ENCODE peak calls at places on chromosome 13, in six cellular contexts. P is fibroblast of lung; M is heart right ventricle; R is naive thymus-derived CD4-positive, alpha-beta T cell; H is tibial artery; A is transverse colon. T is an unnamed sample.

GRCh38 chr13:52118595-52118994 is 10.3 kb downstream of the NEK5 start:
- DNase-seq in P (no peak), A (no peak), R (no peak), M (no peak), H (no peak), T (no peak)

GRCh38 chr13:50129923-50130685 is 114.9 kb downstream of the KCNRG start:
- DNase-seq in A (peak; percentile 48), R (peak; percentile 38), M (peak; percentile 48), H (peak; percentile 85), P (peak; percentile 35), T (no peak)

GRCh38 chr13:32627793-32628192 is 41.5 kb downstream of the PDS5B start:
- DNase-seq in A (no peak), R (no peak), P (no peak), H (no peak), M (no peak), T (no peak)

GRCh38 chr13:79898996-79899395 is 418.0 kb downstream of the NDFIP2 start:
- DNase-seq in P (peak; percentile 14), M (no peak), R (no peak), A (no peak), H (no peak), T (no peak)

GRCh38 chr13:90591927-90592268 is 755.6 kb upstream of the MIR17HG start:
- DNase-seq in R (no peak), H (no peak), M (no peak), A (no peak), P (no peak), T (no peak)

GRCh38 chr13:85040176-85040660 is 759.0 kb downstream of the SLITRK6 start:
- DNase-seq in R (no peak), P (no peak), M (no peak), A (no peak), H (no peak), T (no peak)

GRCh38 chr13:20703785-20704458 is 423 bp downstream of the IL17D start:
- DNase-seq in H (peak; percentile 81), A (peak; percentile 87), P (peak; percentile 77), R (peak; percentile 82), M (peak; percentile 76), T (no peak)

GRCh38 chr13:76758738-76759137 is 127.5 kb downstream of the KCTD12 start:
- DNase-seq in M (no peak), P (no peak), R (no peak), A (no peak), H (no peak), T (no peak)

GRCh38 chr13:93559718-93560117 is 333.1 kb downstream of the GPC6 start:
- DNase-seq in H (no peak), R (no peak), P (peak; percentile 91), M (no peak), A (no peak), T (no peak)

GRCh38 chr13:76016799-76017198 is 380.7 kb downstream of the LMO7 start:
- DNase-seq in H (no peak), A (peak; percentile 8), P (peak; percentile 14), R (peak; percentile 21), M (no peak), T (no peak)

GRCh38 chr13:65090191-65090590 is 2139.9 kb downstream of the PCDH9 start:
- DNase-seq in R (no peak), P (peak; percentile 28), M (no peak), A (no peak), H (no peak), T (no peak)

GRCh38 chr13:27038323-27038722 is 133.3 kb downstream of the USP12 start:
- DNase-seq in M (no peak), R (no peak), A (no peak), P (peak; percentile 93), H (no peak), T (no peak)

GRCh38 chr13:66405908-66406802 is 824.0 kb downstream of the PCDH9 start:
- DNase-seq in M (no peak), R (no peak), A (no peak), H (no peak), P (peak; percentile 93), T (no peak)

GRCh38 chr13:104487006-104487405 is 1420.8 kb upstream of the SLC10A2 start:
- DNase-seq in R (no peak), P (peak; percentile 75), A (no peak), H (no peak), M (no peak), T (no peak)

GRCh38 chr13:95083758-95084157 is 217.5 kb downstream of the ABCC4 start:
- DNase-seq in P (peak; percentile 83), R (no peak), M (no peak), H (no peak), A (no peak), T (no peak)

GRCh38 chr13:37878921-37879320 is 9.3 kb upstream of the TRPC4 start:
- DNase-seq in M (no peak), A (no peak), H (no peak), R (no peak), P (no peak), T (no peak)

GRCh38 chr13:98856983-98857382 is 104.5 kb upstream of the SLC15A1 start:
- DNase-seq in H (no peak), R (no peak), P (no peak), M (no peak), A (peak; percentile 62), T (no peak)

DNA sequence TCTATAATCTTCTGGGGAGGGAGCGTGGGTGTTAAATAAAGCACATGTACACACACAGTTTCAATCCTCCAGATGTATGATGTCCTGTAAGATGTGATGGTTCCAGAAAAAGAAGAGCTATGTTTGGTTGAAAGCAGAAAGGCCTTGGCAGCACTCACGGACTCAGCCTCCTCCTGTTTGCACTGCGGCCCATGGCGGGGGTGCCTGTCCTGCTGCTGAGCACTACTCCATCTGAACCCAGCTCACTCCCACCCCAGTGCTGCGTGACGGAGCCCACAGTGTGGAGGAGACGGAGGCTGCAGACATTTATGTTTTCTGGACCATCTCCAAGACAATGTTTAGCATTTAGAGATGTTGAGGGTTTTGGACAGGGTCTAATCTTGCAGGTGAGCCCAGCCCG is 343.6 kb downstream of the TEX29 start:
- DNase-seq in R (no peak), P (no peak), M (no peak), H (no peak), A (no peak), T (no peak)
- H3K27me3 ChIP-seq in R (no peaks in the 10 kb centered on the region), P (no peaks in the 10 kb centered on the region), M (peaks cover 26% of the 10 kb centered on the region), H (no peaks in the 10 kb centered on the region), A (no peaks in the 10 kb centered on the region), T (no peaks in the 10 kb centered on the region)

GRCh38 chr13:48491423-48492122 is 41.3 kb downstream of the RCBTB2 start:
- DNase-seq in R (peak; percentile 18), P (no peak), M (no peak), H (no peak), A (no peak), T (no peak)
- H3K27ac ChIP-seq in R (peak overlapping the region; percentile 74), P (peak overlapping the region; percentile 73), M (peak overlapping the region; percentile 73), H (no peak overlapping the region), A (peak overlapping the region; percentile 70), T (peak overlapping the region; percentile 70)

DNA sequence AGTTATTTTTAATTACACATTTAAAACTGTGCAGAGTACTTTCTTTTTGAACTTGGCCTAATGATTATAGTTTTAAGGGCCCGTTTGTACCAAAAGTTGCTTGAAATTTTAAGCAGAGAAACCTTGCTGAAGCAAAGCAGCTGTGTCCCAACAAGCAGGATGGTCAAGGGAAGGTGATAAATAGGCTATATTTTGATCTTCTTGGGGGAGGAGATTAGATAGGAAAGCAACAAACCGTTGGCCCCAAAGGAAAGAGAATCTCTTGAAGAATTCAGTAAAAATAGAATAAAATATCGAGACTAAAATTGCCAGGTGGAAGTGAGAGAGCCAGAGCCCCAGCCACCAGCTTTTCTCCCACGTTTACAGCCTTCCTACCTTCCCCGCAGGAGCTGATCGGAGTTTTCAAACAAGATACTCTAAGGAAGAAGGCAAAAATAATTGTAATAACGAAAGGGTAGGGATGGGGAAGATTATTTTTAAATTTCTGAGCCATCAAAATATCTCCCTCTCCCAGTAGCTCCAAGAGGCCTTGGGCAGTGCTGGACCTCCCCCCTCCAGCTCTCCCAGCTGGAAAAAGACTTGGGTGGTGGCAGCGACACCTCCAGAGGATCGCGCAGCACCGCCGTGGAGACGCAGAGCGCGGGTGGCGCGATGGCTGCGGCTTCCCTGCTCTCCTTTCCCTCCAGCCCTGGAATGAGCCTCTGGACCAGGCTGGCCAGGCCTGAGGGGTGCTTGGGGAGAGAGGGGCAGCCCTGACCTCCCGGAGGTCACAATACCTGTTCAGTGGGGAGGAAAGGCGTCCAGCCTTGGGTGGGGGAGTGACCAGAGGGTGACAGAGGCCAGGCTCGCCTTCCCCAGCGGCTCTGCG is 5.8 kb downstream of the ZIC2 start:
- DNase-seq in P (no peak), M (no peak), H (no peak), R (no peak), A (no peak), T (no peak)
- H3K4me1 ChIP-seq in P (no peaks in the 10 kb centered on the region), M (no peaks in the 10 kb centered on the region), H (peaks cover 38% of the 10 kb centered on the region), R (peaks cover 6% of the 10 kb centered on the region), A (peaks cover 14% of the 10 kb centered on the region), T (no peaks in the 10 kb centered on the region)

GRCh38 chr13:83881917-83882625 is at the start of gene SLITRK1:
- DNase-seq in R (no peak), A (no peak), H (peak; percentile 59), P (peak; percentile 74), M (peak; percentile 35), T (no peak)
- H3K27me3 ChIP-seq in R (no peaks in the 10 kb centered on the region), A (peaks cover 47% of the 10 kb centered on the region), H (no peaks in the 10 kb centered on the region), P (no peaks in the 10 kb centered on the region), M (peaks cover 66% of the 10 kb centered on the region), T (no peaks in the 10 kb centered on the region)

DNA sequence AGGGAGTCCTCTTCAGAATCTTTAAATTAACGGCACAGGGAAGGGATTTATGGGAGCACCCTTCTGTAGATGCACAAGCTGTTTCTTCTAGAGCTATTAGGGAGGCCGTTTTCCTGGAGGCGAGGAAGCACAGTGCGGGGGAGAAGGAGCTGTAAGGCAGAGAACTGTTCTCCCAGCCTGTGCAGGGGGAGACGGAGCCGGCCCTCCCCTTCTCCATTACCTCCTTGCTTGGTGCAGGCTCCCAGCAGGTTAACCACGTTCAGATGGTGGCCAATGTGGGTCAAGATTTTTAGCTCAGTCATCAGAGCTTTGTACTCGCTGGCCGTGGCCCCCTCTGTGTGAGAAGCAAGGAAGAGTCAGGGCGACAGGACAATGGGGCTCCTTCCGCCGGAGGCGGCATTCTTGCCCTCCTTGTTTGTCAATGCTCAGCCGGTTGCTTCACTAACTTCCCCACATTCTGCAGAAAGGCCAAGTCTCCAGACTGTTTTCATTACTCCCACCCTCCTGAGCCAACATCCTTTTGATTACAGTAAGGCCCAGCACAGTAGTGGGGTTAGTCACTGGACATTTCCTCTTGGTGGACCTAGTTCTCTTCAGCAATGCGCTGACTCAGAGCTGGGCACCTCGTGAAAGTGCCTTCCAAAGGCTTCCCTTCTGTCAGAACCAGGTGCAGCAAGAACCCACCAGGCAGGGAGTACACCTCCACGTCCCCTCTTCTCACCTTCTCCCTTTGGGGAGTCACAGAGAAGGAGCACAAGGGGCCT is 165.4 kb downstream of the FLT1 start:
- DNase-seq in M (no peak), H (no peak), R (no peak), P (peak; percentile 90), A (no peak), T (peak; percentile 69)
- H3K27ac ChIP-seq in M (peak overlapping the region; percentile 12), H (no peak overlapping the region), R (no peak overlapping the region), P (peak overlapping the region; percentile 26), A (no peak overlapping the region), T (no peak overlapping the region)

GRCh38 chr13:100984349-100984748 is 309.8 kb upstream of the TMTC4 start:
- DNase-seq in R (no peak), P (no peak), A (no peak), H (no peak), M (no peak), T (no peak)
- H3K4me1 ChIP-seq in R (no peaks in the 10 kb centered on the region), P (no peaks in the 10 kb centered on the region), A (no peaks in the 10 kb centered on the region), H (no peaks in the 10 kb centered on the region), M (no peaks in the 10 kb centered on the region), T (no peaks in the 10 kb centered on the region)

T was measured in right atrium auricular region.